ENCODE peak calls at places on chromosomes 11 and 22, in five cellular contexts. H, L, C, F and R are unnamed samples.

GRCh38 chr22:36339171-36340065 is 48.3 kb downstream of the MYH9 start:
- DNase-seq in L (no peak), F (no peak), H (no peak), C (no peak), R (no peak)

GRCh38 chr11:1839924-1840779 is 1.4 kb downstream of the TNNI2 start:
- DNase-seq in H (peak), C (no peak), L (no peak), F (no peak), R (no peak)

GRCh38 chr22:49662681-49663080 is 165.0 kb downstream of the BRD1 start:
- DNase-seq in L (no peak), H (no peak), C (no peak), F (no peak), R (peak)

GRCh38 chr11:21774212-21774611 is 418.7 kb upstream of the ANO5 start:
- DNase-seq in L (no peak), C (no peak), F (no peak), H (peak), R (no peak)

GRCh38 chr11:95345651-95346050 is 114.6 kb upstream of the SESN3 start:
- DNase-seq in H (no peak), F (no peak), L (no peak), C (no peak), R (no peak)

GRCh38 chr22:19406846-19407245 is 24.7 kb downstream of the HIRA start:
- DNase-seq in F (no peak), C (no peak), H (no peak), L (no peak), R (no peak)

GRCh38 chr11:100484948-100485347 is 202.1 kb upstream of the ARHGAP42 start:
- DNase-seq in C (no peak), F (no peak), L (no peak), H (no peak), R (no peak)

GRCh38 chr22:44431256-44431655 is 66.8 kb downstream of the RTL6 start:
- DNase-seq in L (no peak), F (no peak), C (no peak), H (no peak), R (no peak)

GRCh38 chr11:119626910-119627305 is 102.1 kb downstream of the NECTIN1 start:
- DNase-seq in L (no peak), H (no peak), F (no peak), C (no peak), R (no peak)

GRCh38 chr11:103433380-103433779 is 324.2 kb downstream of the DYNC2H1 start:
- DNase-seq in C (no peak), L (no peak), H (no peak), F (peak), R (no peak)

GRCh38 chr11:95092549-95093324 is 3.1 kb downstream of the ENDOD1 start:
- DNase-seq in H (no peak), L (no peak), F (peak), C (peak), R (no peak)

GRCh38 chr11:110373061-110373702 is 56.6 kb upstream of the FDX1 start:
- DNase-seq in L (no peak), C (no peak), F (no peak), H (no peak), R (no peak)

GRCh38 chr11:122743949-122744876 is 88.7 kb downstream of the UBASH3B start:
- DNase-seq in F (no peak), H (no peak), L (peak), C (no peak), R (no peak)

GRCh38 chr22:40525250-40525884 is 111.2 kb downstream of the MRTFA start:
- DNase-seq in F (peak), L (peak), H (peak), C (peak), R (no peak)

GRCh38 chr11:12725047-12725862 is 51.0 kb downstream of the TEAD1 start:
- DNase-seq in F (no peak), H (no peak), C (no peak), L (no peak), R (no peak)

GRCh38 chr11:12721816-12722604 is 47.8 kb downstream of the TEAD1 start:
- DNase-seq in C (peak), F (peak), H (no peak), L (no peak), R (no peak)

GRCh38 chr11:12724301-12725046 is 50.3 kb downstream of the TEAD1 start:
- DNase-seq in F (peak), C (peak), L (no peak), H (peak), R (no peak)

GRCh38 chr11:12725863-12726666 is 51.8 kb downstream of the TEAD1 start:
- DNase-seq in L (no peak), H (no peak), C (no peak), F (no peak), R (no peak)

DNA sequence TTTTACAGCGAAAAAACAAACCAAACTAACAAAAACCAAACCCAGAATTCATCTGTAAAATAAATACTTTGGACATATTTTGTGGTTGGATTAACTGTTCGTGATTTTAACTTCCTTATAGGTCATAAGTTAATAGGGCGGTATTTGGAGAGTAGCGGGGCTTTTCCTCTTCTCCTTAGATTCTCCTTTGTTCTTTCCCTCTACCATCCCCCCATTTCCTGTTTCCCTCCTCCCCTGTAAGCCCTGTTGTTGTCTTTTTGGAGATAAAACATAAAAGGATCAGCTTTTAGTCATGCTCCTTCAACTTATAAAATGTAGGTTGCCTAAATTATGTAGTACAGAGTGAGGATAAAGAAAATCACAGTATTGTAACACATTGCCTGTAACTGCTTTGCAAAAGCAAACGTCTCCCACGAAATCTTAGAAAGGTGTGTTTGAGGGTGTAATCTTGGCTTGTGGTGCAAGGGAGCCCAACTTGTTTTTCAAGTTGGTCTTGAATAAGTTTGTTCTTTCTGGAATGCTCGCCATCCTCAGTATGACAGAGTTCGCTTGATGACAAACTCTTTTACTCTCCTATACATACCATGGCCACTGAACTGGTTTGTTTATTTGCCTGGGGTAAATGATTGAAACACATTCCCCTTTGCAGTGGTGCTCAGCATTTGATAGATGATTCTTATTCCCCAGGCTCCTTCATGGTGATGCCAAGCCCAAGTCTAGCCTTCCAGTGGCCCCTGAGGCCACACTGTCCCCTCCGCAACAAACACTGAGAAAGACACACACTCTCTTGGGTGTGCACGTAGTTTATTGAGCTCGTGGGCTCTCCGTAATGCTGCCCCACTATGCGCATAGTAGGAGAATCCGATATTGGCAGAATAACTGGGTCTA is 49.4 kb downstream of the TEAD1 start:
- DNase-seq in L (no peak), H (no peak), F (peak), C (peak), R (no peak)
- H3K4me3 ChIP-seq in L (no peak), H (no peak), F (no peak), C (peak), R (no peak)

GRCh38 chr11:70669281-70669680 is 271.0 kb downstream of the CTTN start:
- DNase-seq in C (no peak), H (no peak), L (no peak), F (no peak), R (no peak)

GRCh38 chr11:70668204-70669202 is 270.2 kb downstream of the CTTN start:
- DNase-seq in H (no peak), F (no peak), L (no peak), C (no peak), R (no peak)

GRCh38 chr11:70663815-70664214 is 265.5 kb downstream of the CTTN start:
- DNase-seq in H (no peak), L (no peak), C (no peak), F (no peak), R (no peak)

GRCh38 chr11:70667767-70668166 is 269.4 kb downstream of the CTTN start:
- DNase-seq in H (no peak), C (no peak), L (no peak), F (no peak), R (no peak)

GRCh38 chr11:70666336-70666735 is 268.0 kb downstream of the CTTN start:
- DNase-seq in L (no peak), F (no peak), C (no peak), H (no peak), R (no peak)
- H3K27ac ChIP-seq in L (no peak), F (no peak), C (no peak), H (no peak), R (no peak)

GRCh38 chr11:55726715-55727324 is 46.4 kb upstream of the OR5D13 start:
- DNase-seq in H (no peak), F (peak), C (peak), L (no peak), R (no peak)
- H3K4me3 ChIP-seq in H (no peak), F (no peak), C (no peak), L (no peak), R (no peak)

GRCh38 chr22:32818446-32819115 is 17.1 kb downstream of the TIMP3 start:
- DNase-seq in F (peak), H (no peak), C (no peak), L (no peak), R (no peak)

GRCh38 chr22:32820131-32820882 is 18.8 kb downstream of the TIMP3 start:
- DNase-seq in L (no peak), C (no peak), H (no peak), F (no peak), R (no peak)

GRCh38 chr22:32817137-32817536 is 15.6 kb downstream of the TIMP3 start:
- DNase-seq in F (no peak), C (no peak), H (no peak), L (no peak), R (no peak)

GRCh38 chr22:32815943-32816342 is 14.4 kb downstream of the TIMP3 start:
- DNase-seq in L (no peak), H (peak), C (no peak), F (no peak), R (no peak)

GRCh38 chr22:32819120-32819519 is 17.6 kb downstream of the TIMP3 start:
- DNase-seq in L (no peak), F (no peak), C (no peak), H (no peak), R (no peak)
- H3K27ac ChIP-seq in L (no peak), F (peak), C (no peak), H (peak), R (peak)

DNA sequence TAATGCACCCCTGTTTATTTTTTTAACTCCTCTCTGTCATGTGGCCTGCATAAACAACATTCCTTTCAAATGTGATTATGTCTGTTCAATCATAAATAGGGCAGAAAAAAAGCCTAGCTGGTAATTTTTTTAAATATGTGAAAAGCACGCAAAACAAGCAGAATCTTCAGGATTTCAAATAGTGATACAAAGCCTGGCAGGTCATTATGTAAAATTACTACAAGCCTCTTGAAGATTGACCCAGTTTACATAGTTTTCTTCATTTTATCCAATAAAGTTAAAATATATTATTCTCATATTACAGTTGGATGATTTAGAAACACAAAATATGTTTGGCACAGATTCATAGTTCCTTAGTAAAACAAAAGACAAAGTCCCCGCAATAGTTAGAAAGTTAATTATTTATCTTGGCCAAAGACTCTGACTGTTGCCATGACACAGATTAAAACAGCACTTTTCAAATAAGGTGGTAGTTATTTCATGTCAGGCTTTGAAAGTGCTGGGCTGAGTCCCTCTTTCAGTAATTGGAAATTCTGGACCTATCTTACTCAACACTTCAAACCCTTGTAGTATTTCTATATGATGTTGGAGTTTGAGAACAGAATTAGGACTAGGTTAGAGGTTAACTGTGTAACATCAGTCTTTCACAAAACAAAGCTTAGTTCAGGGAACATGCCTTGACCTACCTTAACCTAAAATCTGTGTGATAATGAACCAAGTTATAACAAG is 200.4 kb upstream of the MPPED2 start:
- DNase-seq in F (no peak), L (no peak), H (no peak), C (no peak), R (no peak)
- H3K4me3 ChIP-seq in F (no peak), L (no peak), H (no peak), C (no peak), R (no peak)

GRCh38 chr22:23752090-23752691 is 1.3 kb upstream of the ZNF70 start:
- DNase-seq in F (no peak), C (no peak), L (no peak), H (no peak), R (no peak)
- H3K27ac ChIP-seq in F (no peak), C (no peak), L (peak), H (no peak), R (no peak)

DNA sequence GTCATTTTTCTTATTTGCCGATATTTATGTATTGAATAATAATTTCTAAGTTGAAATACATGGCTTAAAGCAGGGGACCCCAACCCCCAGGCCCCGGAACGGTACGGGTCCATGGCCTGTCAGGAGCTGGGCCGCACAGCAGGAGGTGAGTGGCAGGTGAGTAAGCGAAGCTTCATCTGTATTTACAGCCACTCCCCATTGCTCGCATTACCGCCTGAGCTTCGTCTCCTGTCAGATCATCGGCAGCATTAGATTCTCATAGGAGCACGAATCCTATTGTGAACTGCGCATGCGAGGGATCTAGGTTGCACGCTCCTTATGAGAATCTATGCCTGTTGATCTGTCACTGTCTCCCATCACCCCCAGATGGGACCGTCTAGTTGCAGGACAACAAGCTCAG is 4.5 kb downstream of the ZMAT5 start:
- DNase-seq in C (no peak), L (no peak), H (no peak), F (no peak), R (no peak)
- H3K4me3 ChIP-seq in C (no peak), L (no peak), H (no peak), F (no peak), R (no peak)